ENCODE peak calls at places on chromosomes 7 and 10, in seven cellular contexts. X is fibroblast of lung, T is astrocyte of the cerebellum, E is fibroblast of mammary gland, Z is tibial nerve, M is choroid plexus epithelial cell, R is adrenal gland. F is an unnamed sample.

GRCh38 chr10:93656155-93656554 is 43.8 kb downstream of the PDE6C start:
- DNase-seq in M (peak; percentile 2), R (no peak), E (peak; percentile 3), X (no peak), Z (no peak), T (no peak), F (no peak)

GRCh38 chr7:11709240-11709639 is 122.8 kb downstream of the THSD7A start:
- DNase-seq in E (peak; percentile 35), M (no peak), R (no peak), X (no peak), T (no peak), Z (no peak), F (no peak)

GRCh38 chr10:61987951-61988379 is 86.5 kb downstream of the ARID5B start:
- DNase-seq in X (no peak), E (peak; percentile 44), T (no peak), M (no peak), Z (no peak), R (no peak), F (peak; percentile 75)

GRCh38 chr7:122303971-122304603 is 463 bp downstream of the FEZF1 start:
- DNase-seq in T (no peak), M (no peak), X (no peak), Z (no peak), E (no peak), R (no peak), F (no peak)

GRCh38 chr10:18104223-18104872 is 35.9 kb upstream of the CACNB2 start:
- DNase-seq in R (peak; percentile 42), Z (peak; percentile 84), E (peak; percentile 63), M (peak; percentile 65), T (peak; percentile 11), X (peak; percentile 58), F (peak; percentile 28)

GRCh38 chr7:5532520-5533335 is 109.1 kb upstream of the TNRC18 start:
- DNase-seq in Z (no peak), R (peak; percentile 51), E (no peak), T (no peak), M (no peak), X (no peak), F (peak; percentile 87)

GRCh38 chr10:116768786-116769185 is 26.4 kb upstream of the HSPA12A start:
- DNase-seq in M (no peak), X (no peak), T (no peak), E (no peak), R (no peak), Z (no peak), F (no peak)

GRCh38 chr7:46627038-46627315 is 705.9 kb upstream of the IGFBP3 start:
- DNase-seq in M (peak; percentile 34), X (peak; percentile 35), E (peak; percentile 38), R (no peak), T (no peak), Z (no peak), F (no peak)

GRCh38 chr7:90749774-90750173 is 153.7 kb downstream of the CDK14 start:
- DNase-seq in T (no peak), E (peak; percentile 36), M (peak; percentile 64), Z (no peak), R (no peak), X (peak; percentile 51), F (no peak)

GRCh38 chr10:78312197-78313046 is 278.8 kb downstream of the RPS24 start:
- DNase-seq in E (peak; percentile 51), R (no peak), X (no peak), T (peak; percentile 5), Z (no peak), M (peak; percentile 12), F (no peak)

GRCh38 chr7:25852249-25852994 is 299.6 kb upstream of the NFE2L3 start:
- DNase-seq in X (peak; percentile 31), R (no peak), E (peak; percentile 69), M (peak; percentile 74), Z (no peak), T (no peak), F (no peak)

GRCh38 chr10:112389147-112389822 is 15.4 kb downstream of the ACSL5 start:
- DNase-seq in X (peak; percentile 5), R (peak; percentile 57), M (peak; percentile 56), E (peak; percentile 54), Z (no peak), T (no peak), F (peak; percentile 20)

GRCh38 chr7:2204446-2204845 is 28.3 kb downstream of the MAD1L1 start:
- DNase-seq in M (no peak), X (no peak), T (no peak), Z (no peak), R (no peak), E (no peak), F (no peak)

GRCh38 chr7:123751816-123752215 is 3.0 kb upstream of the WASL start:
- DNase-seq in E (no peak), M (peak; percentile 75), R (no peak), T (no peak), X (peak; percentile 45), Z (no peak), F (no peak)

GRCh38 chr7:135204876-135205275 is 6.5 kb downstream of the WDR91 start:
- DNase-seq in T (peak; percentile 28), X (no peak), R (no peak), Z (no peak), M (no peak), E (no peak), F (no peak)

GRCh38 chr10:2933041-2933440 is 134.3 kb upstream of the PFKP start:
- DNase-seq in E (no peak), R (no peak), Z (no peak), M (no peak), T (no peak), X (no peak), F (no peak)

GRCh38 chr10:72088879-72089585 is 681 bp upstream of the SPOCK2 start:
- DNase-seq in X (peak; percentile 60), R (no peak), E (no peak), T (no peak), Z (peak; percentile 20), M (peak; percentile 41), F (peak; percentile 22)

GRCh38 chr7:150855046-150855445 is 2.7 kb downstream of the AOC1 start:
- DNase-seq in R (no peak), E (no peak), T (no peak), M (no peak), X (no peak), Z (no peak), F (no peak)

GRCh38 chr10:14560794-14561765 is 213.6 kb downstream of the FAM107B start:
- DNase-seq in T (no peak), R (no peak), M (no peak), Z (no peak), X (no peak), E (no peak), F (no peak)

GRCh38 chr7:155981703-155982102 is 169.4 kb upstream of the SHH start:
- DNase-seq in Z (no peak), M (no peak), T (no peak), E (no peak), X (no peak), R (no peak), F (no peak)

GRCh38 chr10:1809139-1809755 is 71.9 kb upstream of the ADARB2 start:
- DNase-seq in M (no peak), E (no peak), R (no peak), X (no peak), T (no peak), Z (no peak), F (no peak)

GRCh38 chr7:99733448-99733847 is 1.5 kb downstream of the CYP3A7 start:
- DNase-seq in X (no peak), R (no peak), T (no peak), Z (no peak), E (no peak), M (peak; percentile 10), F (no peak)
- TF ChIP-seq CTCF in X (peak; percentile 21), R (no peak), T (no peak), Z (no peak), E (peak; percentile 32), M (peak; percentile 34), F (peak; percentile 20)

GRCh38 chr10:133098426-133099124 is 10.9 kb downstream of the ADGRA1 start:
- DNase-seq in T (no peak), R (no peak), E (no peak), X (no peak), M (no peak), Z (no peak), F (no peak)
- TF ChIP-seq CTCF in T (no peak), R (no peak), E (no peak), X (no peak), M (no peak), Z (no peak), F (no peak)

GRCh38 chr10:44878704-44879530 is 32.2 kb upstream of the TMEM72 start:
- DNase-seq in M (peak; percentile 93), T (peak; percentile 55), Z (peak; percentile 70), X (peak; percentile 79), R (peak; percentile 90), E (peak; percentile 77), F (peak; percentile 86)
- TF ChIP-seq CTCF in M (peak; percentile 34), T (no peak), Z (no peak), X (no peak), R (no peak), E (no peak), F (peak; percentile 1)

GRCh38 chr7:82562716-82563404 is 119.3 kb upstream of the CACNA2D1 start:
- DNase-seq in Z (no peak), R (no peak), T (peak; percentile 46), E (peak; percentile 62), X (peak; percentile 57), M (peak; percentile 87), F (no peak)
- TF ChIP-seq CTCF in Z (no peak), R (no peak), T (no peak), E (no peak), X (no peak), M (no peak), F (no peak)

DNA sequence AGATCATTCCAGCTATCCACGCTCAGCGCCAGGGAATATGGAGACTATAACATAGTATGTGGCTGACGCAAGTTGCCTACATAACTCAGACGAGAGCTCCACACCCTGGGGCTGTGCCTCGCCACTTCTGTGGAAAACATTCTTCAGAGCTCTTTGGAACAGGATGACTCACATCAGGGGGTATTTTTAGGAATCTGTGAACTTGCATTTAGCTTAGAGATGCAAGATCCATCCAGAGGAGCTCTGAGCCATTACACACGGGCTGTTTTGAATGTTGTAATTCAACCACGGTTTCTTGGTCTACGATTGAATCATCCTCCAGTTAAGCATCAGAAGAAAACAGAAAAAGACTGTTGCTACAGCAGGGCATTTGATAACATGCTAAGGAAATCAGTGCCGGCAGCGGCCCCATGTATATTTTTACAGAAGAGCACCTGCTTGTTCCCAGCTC is 481.4 kb upstream of the AKR1E2 start:
- DNase-seq in T (peak; percentile 95), R (peak; percentile 30), X (peak; percentile 100), M (peak; percentile 99), E (peak; percentile 100), Z (peak; percentile 56), F (no peak)
- TF ChIP-seq CTCF in T (peak; percentile 21), R (no peak), X (peak; percentile 17), M (peak; percentile 43), E (peak; percentile 36), Z (peak; percentile 13), F (no peak)

DNA sequence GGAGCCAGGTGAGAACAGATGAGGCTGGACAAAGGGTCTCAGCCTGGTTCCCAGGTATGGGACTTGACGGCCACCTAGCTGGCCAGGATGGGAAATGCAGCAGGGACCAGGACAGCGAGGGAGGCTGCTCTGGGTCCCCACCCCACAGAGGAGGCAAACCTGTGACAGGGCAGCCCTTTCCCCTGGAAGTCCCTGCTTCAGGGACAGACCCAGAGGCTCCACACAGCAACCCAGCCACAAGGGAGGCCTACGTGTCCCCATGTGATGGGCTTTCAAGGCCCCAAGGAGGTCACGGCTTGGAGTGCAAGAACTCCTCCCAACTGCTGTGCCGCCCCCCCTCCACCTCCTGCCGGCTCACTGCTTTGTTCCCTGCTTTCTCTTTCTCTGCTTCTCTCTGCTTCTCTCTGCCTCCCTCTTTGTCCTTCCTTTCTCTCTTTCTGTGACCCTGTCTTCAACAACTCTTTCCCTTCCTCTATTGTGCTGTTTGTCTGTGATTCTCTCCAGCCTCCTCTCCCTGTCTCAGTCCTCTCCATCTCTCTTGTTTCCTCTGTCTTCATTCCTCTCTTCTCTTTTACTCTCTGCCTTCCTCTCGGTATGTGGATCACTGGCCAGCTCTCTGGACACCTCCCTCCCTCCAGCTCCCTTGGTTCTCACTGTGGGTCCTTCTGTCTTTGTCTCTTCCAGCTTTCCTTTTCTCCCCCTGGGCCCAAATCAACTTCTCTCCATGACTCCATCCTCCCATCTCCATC is 9.6 kb upstream of the EIF5AL1 start:
- DNase-seq in T (no peak), R (no peak), Z (no peak), E (no peak), X (no peak), M (peak; percentile 21), F (no peak)
- TF ChIP-seq CTCF in T (peak; percentile 50), R (peak; percentile 22), Z (peak; percentile 18), E (peak; percentile 32), X (no peak), M (peak; percentile 59), F (peak; percentile 3)